ENCODE peak calls at places on chromosomes 16 and 17, in six cellular contexts. E, F, O, Y, G and V are unnamed samples.

GRCh38 chr16:29988346-29989075 is 6.9 kb downstream of the HIRIP3 start:
- DNase-seq in E (no peak), O (no peak), Y (no peak), G (no peak), F (no peak), V (no peak)

GRCh38 chr16:88828711-88829110 is 17.0 kb upstream of the APRT start:
- DNase-seq in O (no peak), G (no peak), F (no peak), Y (no peak), E (no peak), V (no peak)

GRCh38 chr17:48351916-48352332 is 78.1 kb downstream of the SKAP1 start:
- DNase-seq in Y (no peak), E (peak; percentile 30), F (peak; percentile 67), O (peak; percentile 73), G (no peak), V (no peak)

GRCh38 chr16:29312835-29313558 is 93.5 kb downstream of the NPIPB11 start:
- DNase-seq in F (no peak), O (no peak), Y (no peak), E (no peak), G (no peak), V (no peak)

GRCh38 chr16:72612271-72612670 is 435.7 kb downstream of the ZFHX3 start:
- DNase-seq in F (peak; percentile 21), Y (no peak), O (no peak), G (no peak), E (no peak), V (no peak)

GRCh38 chr16:57645691-57646387 is 17.4 kb downstream of the ADGRG1 start:
- DNase-seq in O (peak; percentile 58), Y (no peak), F (peak; percentile 52), G (no peak), E (no peak), V (peak; percentile 38)

GRCh38 chr16:68901910-68902309 is 58.6 kb downstream of the TANGO6 start:
- DNase-seq in O (no peak), Y (no peak), E (no peak), G (no peak), F (peak; percentile 77), V (no peak)

GRCh38 chr17:78672880-78673371 is 95.7 kb upstream of the DNAH17 start:
- DNase-seq in O (peak; percentile 13), G (no peak), F (no peak), Y (no peak), E (no peak), V (peak; percentile 10)

GRCh38 chr17:7440113-7440822 is 956 bp downstream of the FGF11 start:
- DNase-seq in E (peak; percentile 58), F (no peak), Y (peak; percentile 85), O (peak; percentile 32), G (no peak), V (no peak)

GRCh38 chr16:8962393-8963009 is 1.2 kb downstream of the USP7 start:
- DNase-seq in G (no peak), E (no peak), F (no peak), Y (no peak), O (peak; percentile 23), V (peak; percentile 53)

GRCh38 chr16:35523991-35524390 is 2064.6 kb downstream of the TP53TG3F start:
- DNase-seq in G (no peak), O (no peak), E (no peak), Y (no peak), F (no peak), V (no peak)

DNA sequence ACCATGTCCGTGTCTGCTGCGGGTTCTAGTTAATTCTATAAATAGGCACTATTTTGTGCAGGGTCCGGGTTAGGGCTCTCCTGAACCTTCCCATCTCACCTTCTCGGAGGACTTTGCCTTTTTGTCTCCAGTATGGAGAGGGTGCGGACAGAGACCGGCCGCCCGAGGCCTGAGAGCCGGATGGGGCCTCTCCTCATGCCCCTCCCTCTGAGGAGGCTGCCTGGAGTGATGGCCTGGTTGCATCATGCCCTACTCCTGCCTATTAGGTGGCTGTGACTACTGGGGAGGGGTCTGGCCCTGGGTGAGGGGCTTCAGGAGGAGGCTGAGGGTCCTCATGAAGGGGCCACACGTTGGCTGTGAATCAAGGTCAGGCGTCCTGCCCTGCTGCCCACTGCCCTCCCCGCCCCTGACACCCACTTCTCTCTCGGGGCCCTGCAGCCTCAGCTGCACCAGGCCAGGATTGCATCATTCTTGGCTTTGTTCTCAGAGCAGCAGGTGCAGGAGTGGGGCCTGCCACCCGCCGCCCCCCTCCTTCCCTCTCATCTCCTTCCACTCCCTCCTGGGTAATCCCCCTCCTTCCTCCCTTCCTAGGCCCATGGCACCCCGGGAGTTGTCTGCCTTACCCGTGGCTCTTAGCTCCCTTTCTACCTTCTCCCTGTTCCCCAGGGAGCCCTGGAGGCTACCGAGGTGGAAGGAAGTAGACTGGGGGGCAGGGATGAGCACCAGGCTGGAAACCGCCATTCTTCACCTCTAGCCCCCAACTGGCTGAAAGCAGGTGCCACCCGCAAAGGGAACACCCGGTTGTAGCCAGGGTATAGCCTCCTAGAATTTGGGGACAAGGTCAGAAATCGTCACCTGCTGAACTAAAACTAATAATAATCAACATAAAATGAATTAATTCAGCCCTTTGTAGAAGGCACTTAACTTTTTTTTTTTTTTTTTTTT is 12.7 kb upstream of the ARHGAP23 start:
- DNase-seq in F (peak; percentile 69), G (no peak), Y (peak; percentile 89), E (no peak), O (peak; percentile 59), V (no peak)
- H4K8ac ChIP-seq in F (peak overlapping the region; percentile 100), G (peak overlapping the region; percentile 99), Y (no peak overlapping the region), E (no peak overlapping the region), O (peak overlapping the region; percentile 99), V (peak overlapping the region; percentile 72)

GRCh38 chr17:59062509-59062908 is 44.2 kb downstream of the TRIM37 start:
- DNase-seq in O (no peak), Y (no peak), F (no peak), G (no peak), E (no peak), V (no peak)
- H2AFZ ChIP-seq in O (no peak overlapping the region), Y (no peak overlapping the region), F (no peak overlapping the region), G (no peak overlapping the region), E (no peak overlapping the region), V (no peak overlapping the region)

DNA sequence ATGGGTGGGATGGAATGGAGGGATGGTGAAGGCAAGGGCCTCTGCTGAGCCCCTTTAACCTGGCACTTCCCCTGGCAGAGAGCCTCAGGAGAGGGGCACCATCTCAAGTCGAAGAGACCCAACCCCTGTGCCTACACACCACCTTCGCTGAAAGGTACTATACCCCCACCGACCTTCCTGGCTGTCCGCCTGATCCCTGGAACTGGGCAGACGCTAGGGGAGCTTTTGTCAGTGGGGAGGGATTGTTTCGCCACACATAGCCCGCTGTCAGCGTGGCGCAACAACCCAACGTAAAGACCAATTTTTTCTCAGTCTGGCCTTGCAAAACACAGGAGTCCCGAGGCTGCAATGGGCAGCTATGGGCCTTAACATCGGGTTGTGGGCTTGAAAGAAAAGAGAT is 3.1 kb downstream of the PPP1R1B start:
- DNase-seq in F (no peak), G (no peak), Y (no peak), E (no peak), O (no peak), V (peak; percentile 34)
- H3K27me3 ChIP-seq in F (peaks cover 76% of the 10 kb centered on the region), G (peaks cover 2% of the 10 kb centered on the region), Y (peaks cover 13% of the 10 kb centered on the region), E (peaks cover 2% of the 10 kb centered on the region), O (peaks cover 75% of the 10 kb centered on the region), V (peaks cover 37% of the 10 kb centered on the region)

GRCh38 chr17:32487460-32488176 is 825 bp downstream of the CDK5R1 start:
- DNase-seq in Y (no peak), G (no peak), F (no peak), O (no peak), E (peak; percentile 23), V (peak; percentile 28)

GRCh38 chr17:32488177-32488542 is 1.4 kb downstream of the CDK5R1 start:
- DNase-seq in E (no peak), O (no peak), Y (no peak), G (no peak), F (no peak), V (no peak)

GRCh38 chr17:32485261-32485955 is 1.4 kb upstream of the CDK5R1 start:
- DNase-seq in F (no peak), G (no peak), E (no peak), Y (no peak), O (no peak), V (no peak)

GRCh38 chr17:32486091-32486700 is 597 bp upstream of the CDK5R1 start:
- DNase-seq in Y (peak; percentile 88), G (no peak), F (peak; percentile 61), E (peak; percentile 77), O (peak; percentile 65), V (peak; percentile 87)

DNA sequence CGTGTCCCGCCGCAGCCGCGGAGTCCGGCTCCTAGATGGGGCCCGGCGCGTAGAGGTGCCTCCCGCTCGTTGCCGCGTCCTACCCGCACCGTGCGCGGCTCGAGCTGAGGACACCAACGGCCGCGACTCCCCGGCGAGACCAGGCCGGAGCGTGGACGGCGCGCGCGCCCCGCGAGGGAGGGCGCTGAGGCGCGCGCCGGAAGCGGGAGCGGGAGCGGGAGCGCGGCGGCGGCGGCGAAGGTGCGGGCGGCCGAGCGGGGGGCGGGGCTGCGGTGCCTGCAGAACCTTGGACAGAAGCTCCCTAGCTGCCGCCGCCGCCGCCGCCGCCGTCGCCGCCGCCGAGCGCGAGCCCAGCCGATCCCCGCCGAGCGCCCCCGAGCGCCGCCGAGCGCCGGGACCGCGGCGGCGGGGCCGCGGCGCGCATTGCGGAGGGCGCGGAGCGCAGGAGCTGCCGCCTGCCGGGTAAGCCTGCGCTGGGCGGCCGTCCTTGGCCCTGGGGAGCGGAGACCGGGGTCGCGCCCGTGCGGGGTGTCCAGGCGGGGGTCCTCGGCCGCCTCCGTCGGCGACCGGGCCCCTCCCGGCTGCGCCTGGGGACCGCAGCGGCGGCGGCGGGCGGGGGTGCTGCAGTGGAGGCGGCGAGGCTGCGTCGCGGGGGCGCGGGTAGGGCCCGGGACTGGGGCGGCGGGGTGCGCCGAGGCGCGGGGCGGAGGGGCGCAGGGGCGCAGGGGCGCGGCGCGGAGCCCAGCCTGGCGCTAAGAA is at the start of gene CDK5R1:
- DNase-seq in O (peak; percentile 62), E (peak; percentile 79), F (peak; percentile 35), G (no peak), Y (peak; percentile 85), V (peak; percentile 67)
- H4K8ac ChIP-seq in O (peak within 1 kb of the TSS; percentile 84), E (no peak within 1 kb of the TSS), F (peak within 1 kb of the TSS; percentile 52), G (peak within 1 kb of the TSS; percentile 57), Y (no peak within 1 kb of the TSS), V (peak within 1 kb of the TSS; percentile 82)

GRCh38 chr16:1178295-1178910 is 25.5 kb downstream of the CACNA1H start:
- DNase-seq in Y (no peak), E (no peak), G (no peak), F (no peak), O (no peak), V (no peak)

GRCh38 chr16:1176280-1176897 is 23.5 kb downstream of the CACNA1H start:
- DNase-seq in E (no peak), G (no peak), Y (no peak), F (no peak), O (no peak), V (no peak)

GRCh38 chr16:1177750-1178149 is 24.8 kb downstream of the CACNA1H start:
- DNase-seq in O (no peak), F (no peak), Y (no peak), G (no peak), E (no peak), V (no peak)

GRCh38 chr16:1175566-1176279 is 22.8 kb downstream of the CACNA1H start:
- DNase-seq in G (no peak), O (peak; percentile 49), E (no peak), F (peak; percentile 52), Y (no peak), V (no peak)

DNA sequence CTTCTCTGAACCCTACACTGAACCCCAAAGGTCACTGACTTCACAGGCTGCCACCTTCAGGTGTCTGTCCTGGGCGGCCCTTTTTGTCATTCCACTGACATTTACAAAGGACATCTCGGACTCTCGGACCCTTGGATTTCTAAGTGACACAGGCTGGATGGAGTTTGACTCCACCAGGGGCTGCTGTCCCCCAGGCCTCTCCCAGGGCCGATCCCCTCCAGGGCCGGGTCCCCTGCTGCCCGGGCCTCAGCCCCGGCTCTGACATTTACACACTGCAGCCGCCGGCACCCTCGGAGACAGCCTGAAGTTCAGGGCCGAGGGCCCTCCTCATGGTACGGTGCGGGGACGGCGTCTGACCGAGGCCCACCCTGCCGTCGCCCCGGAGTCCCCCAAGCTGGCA is 24.1 kb downstream of the CACNA1H start:
- DNase-seq in E (no peak), G (no peak), F (no peak), Y (no peak), O (no peak), V (no peak)
- H2AFZ ChIP-seq in E (no peak overlapping the region), G (no peak overlapping the region), F (no peak overlapping the region), Y (no peak overlapping the region), O (no peak overlapping the region), V (no peak overlapping the region)